ENCODE peak calls at places on chromosomes 4 and X, in seven cellular contexts. One of them, this sample, is unnamed.

GRCh38 chr4:106704253-106704870 is 331.8 kb downstream of the DKK2 start:
- DNase-seq in COR-L47: no peak
- DNase-seq in H54: no peak
- DNase-seq in NCI-H1092 treated with DMSO at 0.1 percent for 48 hours: no peak
- DNase-seq in natural killer cell: no peak
- DNase-seq in stimulated activated CD8-positive, alpha-beta memory T cell treated with anti-CD3 and anti-CD28 coated beads, Interleukin-7, amount 100 ng/mL, for 24 hours: no peak
- DNase-seq in fibroblast of lung: peak
- DNase-seq in this sample: no peak

GRCh38 chrX:101973066-101973465 is 41.2 kb upstream of the ZMAT1 start:
- DNase-seq in COR-L47: no peak
- DNase-seq in H54: no peak
- DNase-seq in NCI-H1092 treated with DMSO at 0.1 percent for 48 hours: no peak
- DNase-seq in natural killer cell: no peak
- DNase-seq in stimulated activated CD8-positive, alpha-beta memory T cell treated with anti-CD3 and anti-CD28 coated beads, Interleukin-7, amount 100 ng/mL, for 24 hours: no peak
- DNase-seq in fibroblast of lung: no peak
- DNase-seq in this sample: no peak

GRCh38 chrX:9829308-9830267 is 43.4 kb downstream of the SHROOM2 start:
- DNase-seq in COR-L47: no peak
- DNase-seq in H54: peak
- DNase-seq in NCI-H1092 treated with DMSO at 0.1 percent for 48 hours: no peak
- DNase-seq in natural killer cell: no peak
- DNase-seq in stimulated activated CD8-positive, alpha-beta memory T cell treated with anti-CD3 and anti-CD28 coated beads, Interleukin-7, amount 100 ng/mL, for 24 hours: peak
- DNase-seq in fibroblast of lung: peak
- DNase-seq in this sample: peak

GRCh38 chr4:127575888-127576287 is 56.9 kb upstream of the INTU start:
- DNase-seq in COR-L47: no peak
- DNase-seq in H54: no peak
- DNase-seq in NCI-H1092 treated with DMSO at 0.1 percent for 48 hours: no peak
- DNase-seq in natural killer cell: no peak
- DNase-seq in stimulated activated CD8-positive, alpha-beta memory T cell treated with anti-CD3 and anti-CD28 coated beads, Interleukin-7, amount 100 ng/mL, for 24 hours: no peak
- DNase-seq in fibroblast of lung: no peak
- DNase-seq in this sample: no peak

GRCh38 chr4:104490770-104491395 is 3.8 kb downstream of the CXXC4 start:
- DNase-seq in COR-L47: peak
- DNase-seq in H54: peak
- DNase-seq in NCI-H1092 treated with DMSO at 0.1 percent for 48 hours: peak
- DNase-seq in natural killer cell: peak
- DNase-seq in stimulated activated CD8-positive, alpha-beta memory T cell treated with anti-CD3 and anti-CD28 coated beads, Interleukin-7, amount 100 ng/mL, for 24 hours: no peak
- DNase-seq in fibroblast of lung: peak
- DNase-seq in this sample: peak

GRCh38 chr4:7822858-7823257 is 116.8 kb downstream of the AFAP1 start:
- DNase-seq in COR-L47: no peak
- DNase-seq in H54: no peak
- DNase-seq in NCI-H1092 treated with DMSO at 0.1 percent for 48 hours: no peak
- DNase-seq in natural killer cell: no peak
- DNase-seq in stimulated activated CD8-positive, alpha-beta memory T cell treated with anti-CD3 and anti-CD28 coated beads, Interleukin-7, amount 100 ng/mL, for 24 hours: no peak
- DNase-seq in fibroblast of lung: no peak
- DNase-seq in this sample: no peak

GRCh38 chrX:150475466-150475865 is 93.0 kb upstream of the MTM1 start:
- DNase-seq in COR-L47: no peak
- DNase-seq in H54: no peak
- DNase-seq in NCI-H1092 treated with DMSO at 0.1 percent for 48 hours: no peak
- DNase-seq in natural killer cell: no peak
- DNase-seq in stimulated activated CD8-positive, alpha-beta memory T cell treated with anti-CD3 and anti-CD28 coated beads, Interleukin-7, amount 100 ng/mL, for 24 hours: no peak
- DNase-seq in fibroblast of lung: no peak
- DNase-seq in this sample: no peak

GRCh38 chrX:344371-344901 is 25.8 kb upstream of the GTPBP6 start:
- DNase-seq in COR-L47: no peak
- DNase-seq in H54: no peak
- DNase-seq in NCI-H1092 treated with DMSO at 0.1 percent for 48 hours: no peak
- DNase-seq in natural killer cell: peak
- DNase-seq in stimulated activated CD8-positive, alpha-beta memory T cell treated with anti-CD3 and anti-CD28 coated beads, Interleukin-7, amount 100 ng/mL, for 24 hours: no peak
- DNase-seq in fibroblast of lung: no peak
- DNase-seq in this sample: no peak

GRCh38 chr4:152014280-152014679 is 253.5 kb upstream of the GATB start:
- DNase-seq in COR-L47: no peak
- DNase-seq in H54: no peak
- DNase-seq in NCI-H1092 treated with DMSO at 0.1 percent for 48 hours: no peak
- DNase-seq in natural killer cell: no peak
- DNase-seq in stimulated activated CD8-positive, alpha-beta memory T cell treated with anti-CD3 and anti-CD28 coated beads, Interleukin-7, amount 100 ng/mL, for 24 hours: no peak
- DNase-seq in fibroblast of lung: no peak
- DNase-seq in this sample: no peak

GRCh38 chrX:68252664-68253063 is 180.6 kb downstream of the OPHN1 start:
- DNase-seq in COR-L47: no peak
- DNase-seq in H54: no peak
- DNase-seq in NCI-H1092 treated with DMSO at 0.1 percent for 48 hours: no peak
- DNase-seq in natural killer cell: no peak
- DNase-seq in stimulated activated CD8-positive, alpha-beta memory T cell treated with anti-CD3 and anti-CD28 coated beads, Interleukin-7, amount 100 ng/mL, for 24 hours: no peak
- DNase-seq in fibroblast of lung: no peak
- DNase-seq in this sample: peak

GRCh38 chr4:121799208-121799823 is 1.8 kb upstream of the EXOSC9 start:
- DNase-seq in COR-L47: no peak
- DNase-seq in H54: no peak
- DNase-seq in NCI-H1092 treated with DMSO at 0.1 percent for 48 hours: no peak
- DNase-seq in natural killer cell: no peak
- DNase-seq in stimulated activated CD8-positive, alpha-beta memory T cell treated with anti-CD3 and anti-CD28 coated beads, Interleukin-7, amount 100 ng/mL, for 24 hours: no peak
- DNase-seq in fibroblast of lung: no peak
- DNase-seq in this sample: no peak

GRCh38 chrX:102720237-102721168 is at the start of gene GPRASP3:
- DNase-seq in COR-L47: peak
- DNase-seq in H54: no peak
- DNase-seq in NCI-H1092 treated with DMSO at 0.1 percent for 48 hours: peak
- DNase-seq in natural killer cell: peak
- DNase-seq in stimulated activated CD8-positive, alpha-beta memory T cell treated with anti-CD3 and anti-CD28 coated beads, Interleukin-7, amount 100 ng/mL, for 24 hours: peak
- DNase-seq in fibroblast of lung: peak
- DNase-seq in this sample: peak

GRCh38 chr4:173001571-173001970 is 167.0 kb upstream of the GALNT7 start:
- DNase-seq in COR-L47: no peak
- DNase-seq in H54: no peak
- DNase-seq in NCI-H1092 treated with DMSO at 0.1 percent for 48 hours: no peak
- DNase-seq in natural killer cell: no peak
- DNase-seq in stimulated activated CD8-positive, alpha-beta memory T cell treated with anti-CD3 and anti-CD28 coated beads, Interleukin-7, amount 100 ng/mL, for 24 hours: no peak
- DNase-seq in fibroblast of lung: peak
- DNase-seq in this sample: no peak

GRCh38 chr4:177308125-177308524 is 1.5 kb upstream of the NEIL3 start:
- DNase-seq in COR-L47: no peak
- DNase-seq in H54: no peak
- DNase-seq in NCI-H1092 treated with DMSO at 0.1 percent for 48 hours: no peak
- DNase-seq in natural killer cell: no peak
- DNase-seq in stimulated activated CD8-positive, alpha-beta memory T cell treated with anti-CD3 and anti-CD28 coated beads, Interleukin-7, amount 100 ng/mL, for 24 hours: no peak
- DNase-seq in fibroblast of lung: peak
- DNase-seq in this sample: no peak

GRCh38 chrX:130893356-130894085 is 9.5 kb downstream of the ENOX2 start:
- DNase-seq in COR-L47: no peak
- DNase-seq in H54: no peak
- DNase-seq in NCI-H1092 treated with DMSO at 0.1 percent for 48 hours: no peak
- DNase-seq in natural killer cell: no peak
- DNase-seq in stimulated activated CD8-positive, alpha-beta memory T cell treated with anti-CD3 and anti-CD28 coated beads, Interleukin-7, amount 100 ng/mL, for 24 hours: no peak
- DNase-seq in fibroblast of lung: no peak
- DNase-seq in this sample: no peak

GRCh38 chrX:150848914-150849365 is 49.5 kb downstream of the CD99L2 start:
- DNase-seq in COR-L47: peak
- DNase-seq in H54: no peak
- DNase-seq in NCI-H1092 treated with DMSO at 0.1 percent for 48 hours: peak
- DNase-seq in natural killer cell: no peak
- DNase-seq in stimulated activated CD8-positive, alpha-beta memory T cell treated with anti-CD3 and anti-CD28 coated beads, Interleukin-7, amount 100 ng/mL, for 24 hours: no peak
- DNase-seq in fibroblast of lung: no peak
- DNase-seq in this sample: peak

GRCh38 chrX:154761977-154762528 is 611 bp upstream of the DKC1 start:
- DNase-seq in COR-L47: peak
- DNase-seq in H54: no peak
- DNase-seq in NCI-H1092 treated with DMSO at 0.1 percent for 48 hours: peak
- DNase-seq in natural killer cell: no peak
- DNase-seq in stimulated activated CD8-positive, alpha-beta memory T cell treated with anti-CD3 and anti-CD28 coated beads, Interleukin-7, amount 100 ng/mL, for 24 hours: no peak
- DNase-seq in fibroblast of lung: no peak
- DNase-seq in this sample: no peak

GRCh38 chr4:30537462-30537861 is 182.7 kb upstream of the PCDH7 start:
- DNase-seq in COR-L47: no peak
- DNase-seq in H54: peak
- DNase-seq in NCI-H1092 treated with DMSO at 0.1 percent for 48 hours: no peak
- DNase-seq in natural killer cell: no peak
- DNase-seq in stimulated activated CD8-positive, alpha-beta memory T cell treated with anti-CD3 and anti-CD28 coated beads, Interleukin-7, amount 100 ng/mL, for 24 hours: no peak
- DNase-seq in fibroblast of lung: peak
- DNase-seq in this sample: no peak

GRCh38 chr4:30718889-30719252 is 1.3 kb upstream of the PCDH7 start:
- DNase-seq in COR-L47: peak
- DNase-seq in H54: no peak
- DNase-seq in NCI-H1092 treated with DMSO at 0.1 percent for 48 hours: no peak
- DNase-seq in natural killer cell: no peak
- DNase-seq in stimulated activated CD8-positive, alpha-beta memory T cell treated with anti-CD3 and anti-CD28 coated beads, Interleukin-7, amount 100 ng/mL, for 24 hours: no peak
- DNase-seq in fibroblast of lung: peak
- DNase-seq in this sample: no peak

GRCh38 chr4:146446555-146446954 is 75.2 kb downstream of the SLC10A7 start:
- DNase-seq in COR-L47: no peak
- DNase-seq in H54: no peak
- DNase-seq in NCI-H1092 treated with DMSO at 0.1 percent for 48 hours: no peak
- DNase-seq in natural killer cell: no peak
- DNase-seq in stimulated activated CD8-positive, alpha-beta memory T cell treated with anti-CD3 and anti-CD28 coated beads, Interleukin-7, amount 100 ng/mL, for 24 hours: no peak
- DNase-seq in fibroblast of lung: no peak
- DNase-seq in this sample: no peak

GRCh38 chr4:186808635-186809018 is 85.0 kb upstream of the FAT1 start:
- DNase-seq in COR-L47: no peak
- DNase-seq in H54: no peak
- DNase-seq in NCI-H1092 treated with DMSO at 0.1 percent for 48 hours: no peak
- DNase-seq in natural killer cell: no peak
- DNase-seq in stimulated activated CD8-positive, alpha-beta memory T cell treated with anti-CD3 and anti-CD28 coated beads, Interleukin-7, amount 100 ng/mL, for 24 hours: no peak
- DNase-seq in fibroblast of lung: peak
- DNase-seq in this sample: no peak

GRCh38 chr4:47270226-47270888 is 193.1 kb downstream of the COMMD8 start:
- DNase-seq in COR-L47: no peak
- DNase-seq in H54: no peak
- DNase-seq in NCI-H1092 treated with DMSO at 0.1 percent for 48 hours: peak
- DNase-seq in natural killer cell: no peak
- DNase-seq in stimulated activated CD8-positive, alpha-beta memory T cell treated with anti-CD3 and anti-CD28 coated beads, Interleukin-7, amount 100 ng/mL, for 24 hours: no peak
- DNase-seq in fibroblast of lung: no peak
- DNase-seq in this sample: no peak

GRCh38 chrX:97527725-97528124 is 644.0 kb downstream of the RPA4 start:
- DNase-seq in COR-L47: no peak
- DNase-seq in H54: no peak
- DNase-seq in NCI-H1092 treated with DMSO at 0.1 percent for 48 hours: no peak
- DNase-seq in natural killer cell: no peak
- DNase-seq in stimulated activated CD8-positive, alpha-beta memory T cell treated with anti-CD3 and anti-CD28 coated beads, Interleukin-7, amount 100 ng/mL, for 24 hours: no peak
- DNase-seq in fibroblast of lung: no peak
- DNase-seq in this sample: no peak

GRCh38 chr4:3673176-3673575 is 93.0 kb upstream of the ADRA2C start:
- DNase-seq in COR-L47: no peak
- DNase-seq in H54: no peak
- DNase-seq in NCI-H1092 treated with DMSO at 0.1 percent for 48 hours: no peak
- DNase-seq in natural killer cell: no peak
- DNase-seq in stimulated activated CD8-positive, alpha-beta memory T cell treated with anti-CD3 and anti-CD28 coated beads, Interleukin-7, amount 100 ng/mL, for 24 hours: no peak
- DNase-seq in fibroblast of lung: no peak
- DNase-seq in this sample: no peak

GRCh38 chr4:25867781-25868180 is 5.0 kb upstream of the SEL1L3 start:
- DNase-seq in COR-L47: no peak
- DNase-seq in H54: no peak
- DNase-seq in NCI-H1092 treated with DMSO at 0.1 percent for 48 hours: no peak
- DNase-seq in natural killer cell: no peak
- DNase-seq in stimulated activated CD8-positive, alpha-beta memory T cell treated with anti-CD3 and anti-CD28 coated beads, Interleukin-7, amount 100 ng/mL, for 24 hours: no peak
- DNase-seq in fibroblast of lung: no peak
- DNase-seq in this sample: no peak

GRCh38 chr4:6779667-6780565 is 2.6 kb upstream of the KIAA0232 start:
- DNase-seq in COR-L47: no peak
- DNase-seq in H54: no peak
- DNase-seq in NCI-H1092 treated with DMSO at 0.1 percent for 48 hours: peak
- DNase-seq in natural killer cell: no peak
- DNase-seq in stimulated activated CD8-positive, alpha-beta memory T cell treated with anti-CD3 and anti-CD28 coated beads, Interleukin-7, amount 100 ng/mL, for 24 hours: no peak
- DNase-seq in fibroblast of lung: peak
- DNase-seq in this sample: no peak

GRCh38 chr4:158814636-158815035 is 45.8 kb downstream of the FNIP2 start:
- DNase-seq in COR-L47: no peak
- DNase-seq in H54: no peak
- DNase-seq in NCI-H1092 treated with DMSO at 0.1 percent for 48 hours: no peak
- DNase-seq in natural killer cell: no peak
- DNase-seq in stimulated activated CD8-positive, alpha-beta memory T cell treated with anti-CD3 and anti-CD28 coated beads, Interleukin-7, amount 100 ng/mL, for 24 hours: no peak
- DNase-seq in fibroblast of lung: peak
- DNase-seq in this sample: no peak

GRCh38 chrX:154486396-154487207 is at the start of gene UBL4A:
- DNase-seq in COR-L47: no peak
- DNase-seq in H54: peak
- DNase-seq in NCI-H1092 treated with DMSO at 0.1 percent for 48 hours: peak
- DNase-seq in natural killer cell: peak
- DNase-seq in stimulated activated CD8-positive, alpha-beta memory T cell treated with anti-CD3 and anti-CD28 coated beads, Interleukin-7, amount 100 ng/mL, for 24 hours: no peak
- DNase-seq in fibroblast of lung: peak
- DNase-seq in this sample: peak

GRCh38 chrX:11138498-11139390 is 27.6 kb downstream of the HCCS start:
- DNase-seq in COR-L47: no peak
- DNase-seq in H54: no peak
- DNase-seq in NCI-H1092 treated with DMSO at 0.1 percent for 48 hours: no peak
- DNase-seq in natural killer cell: no peak
- DNase-seq in stimulated activated CD8-positive, alpha-beta memory T cell treated with anti-CD3 and anti-CD28 coated beads, Interleukin-7, amount 100 ng/mL, for 24 hours: no peak
- DNase-seq in fibroblast of lung: no peak
- DNase-seq in this sample: no peak

GRCh38 chrX:139094671-139095592 is 383.4 kb upstream of the FGF13 start:
- DNase-seq in COR-L47: no peak
- DNase-seq in H54: no peak
- DNase-seq in NCI-H1092 treated with DMSO at 0.1 percent for 48 hours: no peak
- DNase-seq in natural killer cell: no peak
- DNase-seq in stimulated activated CD8-positive, alpha-beta memory T cell treated with anti-CD3 and anti-CD28 coated beads, Interleukin-7, amount 100 ng/mL, for 24 hours: no peak
- DNase-seq in fibroblast of lung: peak
- DNase-seq in this sample: no peak

GRCh38 chrX:104270916-104271512 is 16.3 kb upstream of the ESX1 start:
- DNase-seq in COR-L47: peak
- DNase-seq in H54: peak
- DNase-seq in NCI-H1092 treated with DMSO at 0.1 percent for 48 hours: peak
- DNase-seq in natural killer cell: peak
- DNase-seq in stimulated activated CD8-positive, alpha-beta memory T cell treated with anti-CD3 and anti-CD28 coated beads, Interleukin-7, amount 100 ng/mL, for 24 hours: no peak
- DNase-seq in fibroblast of lung: no peak
- DNase-seq in this sample: peak

GRCh38 chr4:8345946-8346814 is 76.6 kb downstream of the HTRA3 start:
- DNase-seq in COR-L47: no peak
- DNase-seq in H54: no peak
- DNase-seq in NCI-H1092 treated with DMSO at 0.1 percent for 48 hours: no peak
- DNase-seq in natural killer cell: no peak
- DNase-seq in stimulated activated CD8-positive, alpha-beta memory T cell treated with anti-CD3 and anti-CD28 coated beads, Interleukin-7, amount 100 ng/mL, for 24 hours: no peak
- DNase-seq in fibroblast of lung: no peak
- DNase-seq in this sample: no peak

GRCh38 chr4:80309301-80310004 is 26.1 kb upstream of the CFAP299 start:
- DNase-seq in COR-L47: no peak
- DNase-seq in H54: peak
- DNase-seq in NCI-H1092 treated with DMSO at 0.1 percent for 48 hours: no peak
- DNase-seq in natural killer cell: no peak
- DNase-seq in stimulated activated CD8-positive, alpha-beta memory T cell treated with anti-CD3 and anti-CD28 coated beads, Interleukin-7, amount 100 ng/mL, for 24 hours: no peak
- DNase-seq in fibroblast of lung: peak
- DNase-seq in this sample: no peak